ENCODE peak calls at places on chromosomes 12 and 14, in four cellular contexts. F, T, E and A are unnamed samples.

GRCh38 chr12:124545508-124546418 is 21.6 kb downstream of the NCOR2 start:
- DNase-seq in F (no peak), T (no peak), E (peak), A (peak)

GRCh38 chr12:131279281-131279921 is 325.7 kb downstream of the ADGRD1 start:
- DNase-seq in F (no peak), T (no peak), E (no peak), A (no peak)

GRCh38 chr14:104517426-104517825 is 62.1 kb upstream of the C14orf180 start:
- DNase-seq in F (no peak), T (no peak), E (no peak), A (no peak)

GRCh38 chr12:23722655-23723054 is 226.8 kb downstream of the SOX5 start:
- DNase-seq in F (no peak), T (peak), E (no peak), A (no peak)

GRCh38 chr14:61750708-61751474 is 11.3 kb upstream of the SNAPC1 start:
- DNase-seq in F (peak), T (peak), E (peak), A (peak)

GRCh38 chr14:83463500-83464098 is 1929.9 kb upstream of the SEL1L start:
- DNase-seq in F (peak), T (peak), E (no peak), A (peak)

GRCh38 chr14:61644834-61645233 is 50.5 kb upstream of the HIF1A start:
- DNase-seq in F (no peak), T (no peak), E (no peak), A (peak)

GRCh38 chr12:26287666-26288408 is 92.5 kb downstream of the SSPN start:
- DNase-seq in F (no peak), T (no peak), E (no peak), A (no peak)

GRCh38 chr12:89909753-89910152 is 201.1 kb upstream of the ATP2B1 start:
- DNase-seq in F (no peak), T (no peak), E (no peak), A (no peak)

GRCh38 chr12:53320352-53321195 is 836 bp downstream of the AAAS start:
- DNase-seq in F (no peak), T (no peak), E (no peak), A (no peak)

GRCh38 chr14:81172353-81172752 is 48.4 kb downstream of the GTF2A1 start:
- DNase-seq in F (no peak), T (no peak), E (no peak), A (peak)

GRCh38 chr12:32395031-32395430 is 4.3 kb upstream of the FGD4 start:
- DNase-seq in F (no peak), T (no peak), E (no peak), A (no peak)

GRCh38 chr12:52372216-52373154 is 5.2 kb upstream of the KRT85 start:
- DNase-seq in F (peak), T (peak), E (no peak), A (peak)

GRCh38 chr14:84250863-84251262 is 1279.1 kb upstream of the FLRT2 start:
- DNase-seq in F (peak), T (no peak), E (no peak), A (no peak)

GRCh38 chr12:27905285-27906126 is 67.0 kb downstream of the PTHLH start:
- DNase-seq in F (no peak), T (no peak), E (no peak), A (no peak)

GRCh38 chr12:105878964-105879363 is 259.8 kb downstream of the NUAK1 start:
- DNase-seq in F (peak), T (no peak), E (no peak), A (peak)

GRCh38 chr12:66717049-66717448 is 38.2 kb upstream of the GRIP1 start:
- DNase-seq in F (no peak), T (no peak), E (no peak), A (no peak)

GRCh38 chr14:31950760-31951637 is 126.1 kb upstream of the ARHGAP5 start:
- DNase-seq in F (no peak), T (peak), E (no peak), A (peak)

GRCh38 chr14:75428230-75429104 is 645 bp downstream of the JDP2 start:
- DNase-seq in F (no peak), T (peak), E (no peak), A (no peak)

GRCh38 chr12:127600211-127600610 is 666.8 kb upstream of the TMEM132C start:
- DNase-seq in F (no peak), T (no peak), E (no peak), A (no peak)

GRCh38 chr14:76968621-76969063 is 59.9 kb downstream of the IRF2BPL start:
- DNase-seq in F (no peak), T (no peak), E (no peak), A (no peak)

GRCh38 chr12:25958254-25959068 is at the start of gene RASSF8:
- DNase-seq in F (peak), T (peak), E (no peak), A (peak)

GRCh38 chr12:32290411-32290810 is 108.9 kb upstream of the FGD4 start:
- DNase-seq in F (no peak), T (peak), E (no peak), A (peak)

GRCh38 chr12:43884683-43885410 is 49.0 kb downstream of the TMEM117 start:
- DNase-seq in F (no peak), T (no peak), E (no peak), A (no peak)

GRCh38 chr14:38042356-38042755 is 165.3 kb upstream of the SSTR1 start:
- DNase-seq in F (peak), T (no peak), E (no peak), A (peak)

GRCh38 chr12:10131101-10131632 is 1.2 kb upstream of the CLEC7A start:
- DNase-seq in F (no peak), T (no peak), E (no peak), A (no peak)

GRCh38 chr14:104506461-104507253 is 72.9 kb upstream of the C14orf180 start:
- DNase-seq in F (no peak), T (no peak), E (no peak), A (no peak)

GRCh38 chr14:102939820-102940561 is 17.5 kb downstream of the AMN start:
- DNase-seq in F (no peak), T (no peak), E (no peak), A (no peak)

GRCh38 chr12:8950287-8950574 is 786 bp upstream of the M6PR start:
- DNase-seq in F (no peak), T (no peak), E (no peak), A (no peak)

GRCh38 chr14:76998777-76999366 is 29.6 kb downstream of the IRF2BPL start:
- DNase-seq in F (no peak), T (no peak), E (no peak), A (no peak)

GRCh38 chr14:81193924-81194633 is 26.7 kb downstream of the GTF2A1 start:
- DNase-seq in F (no peak), T (no peak), E (no peak), A (no peak)

GRCh38 chr12:67541625-67541991 is 106.9 kb upstream of the DYRK2 start:
- DNase-seq in F (no peak), T (no peak), E (no peak), A (no peak)

GRCh38 chr12:115511971-115512370 is 765.5 kb downstream of the MED13L start:
- DNase-seq in F (no peak), T (no peak), E (no peak), A (no peak)
- TF ChIP-seq FOS in F (no peak), T (no peak), E (no peak), A (no peak)

GRCh38 chr12:104415308-104415980 is 41.3 kb upstream of the CHST11 start:
- DNase-seq in F (no peak), T (no peak), E (no peak), A (no peak)
- TF ChIP-seq FOS in F (no peak), T (no peak), E (no peak), A (no peak)

GRCh38 chr14:29928342-29928640 is 644 bp upstream of the PRKD1 start:
- DNase-seq in F (no peak), T (no peak), E (no peak), A (no peak)

GRCh38 chr14:29926701-29927595 is 699 bp downstream of the PRKD1 start:
- DNase-seq in F (peak), T (no peak), E (no peak), A (peak)

GRCh38 chr14:29925736-29926135 is 1.9 kb downstream of the PRKD1 start:
- DNase-seq in F (no peak), T (no peak), E (no peak), A (peak)

GRCh38 chr14:29926228-29926627 is 1.4 kb downstream of the PRKD1 start:
- DNase-seq in F (peak), T (no peak), E (no peak), A (no peak)

DNA sequence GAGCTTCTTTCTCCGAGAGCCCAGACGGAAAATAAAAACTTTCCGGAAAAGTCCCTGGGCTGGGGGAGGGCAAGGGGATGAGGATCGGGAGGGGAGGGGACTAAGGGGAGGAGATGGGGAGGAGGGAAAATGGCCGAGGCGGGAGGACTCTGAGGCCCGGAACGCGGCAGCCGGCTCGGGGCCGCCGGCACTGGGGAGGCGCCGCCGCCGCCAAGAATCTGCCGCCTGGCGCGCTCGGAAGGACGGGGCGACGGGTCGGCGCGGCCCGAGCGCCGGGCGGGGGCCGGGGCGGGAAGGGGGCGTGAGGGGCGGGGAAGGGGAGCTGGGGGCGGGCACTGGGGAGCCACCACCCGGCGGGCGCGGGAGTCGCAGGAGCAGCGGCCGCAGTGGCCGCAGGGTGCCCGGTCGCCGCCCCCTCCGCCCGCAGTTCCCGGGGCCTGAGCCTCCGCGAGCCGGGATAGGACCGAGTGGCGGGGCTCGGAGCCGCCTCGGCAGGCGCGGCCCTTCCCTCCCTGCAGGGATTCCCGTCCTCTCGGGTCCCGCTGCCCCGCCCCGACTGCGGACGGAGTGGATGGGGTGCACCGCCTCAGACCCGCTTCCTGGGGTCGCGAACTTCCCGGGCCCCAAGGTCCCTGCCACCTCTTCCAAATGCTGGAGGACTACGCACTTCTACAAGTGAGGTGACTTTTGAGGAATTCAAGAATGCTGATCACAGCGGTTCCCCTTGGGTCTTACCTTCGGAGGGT is at the start of gene PRKD1:
- DNase-seq in F (peak), T (peak), E (no peak), A (peak)
- TF ChIP-seq FOS in F (no peak), T (no peak), E (no peak), A (no peak)

GRCh38 chr14:50011242-50011641 is 105.1 kb downstream of the VCPKMT start:
- DNase-seq in F (no peak), T (no peak), E (no peak), A (no peak)

GRCh38 chr14:50013198-50013918 is 103.0 kb downstream of the VCPKMT start:
- DNase-seq in F (no peak), T (no peak), E (no peak), A (no peak)

GRCh38 chr14:50013934-50014333 is 102.4 kb downstream of the VCPKMT start:
- DNase-seq in F (no peak), T (no peak), E (no peak), A (no peak)

GRCh38 chr14:50010752-50011151 is 105.6 kb downstream of the VCPKMT start:
- DNase-seq in F (no peak), T (no peak), E (no peak), A (peak)

GRCh38 chr14:50012644-50013043 is 103.7 kb downstream of the VCPKMT start:
- DNase-seq in F (no peak), T (no peak), E (no peak), A (peak)
- TF ChIP-seq FOS in F (no peak), T (no peak), E (no peak), A (no peak)

GRCh38 chr12:109840349-109841073 is 7.3 kb upstream of the TRPV4 start:
- DNase-seq in F (no peak), T (no peak), E (no peak), A (no peak)

GRCh38 chr12:109833307-109834189 is at the start of gene TRPV4:
- DNase-seq in F (peak), T (peak), E (no peak), A (peak)

GRCh38 chr12:109839444-109839843 is 6.2 kb upstream of the TRPV4 start:
- DNase-seq in F (no peak), T (no peak), E (no peak), A (no peak)

GRCh38 chr12:109835827-109836226 is 2.6 kb upstream of the TRPV4 start:
- DNase-seq in F (no peak), T (no peak), E (no peak), A (no peak)

GRCh38 chr12:109836916-109837315 is 3.7 kb upstream of the TRPV4 start:
- DNase-seq in F (no peak), T (no peak), E (no peak), A (peak)
- TF ChIP-seq FOS in F (no peak), T (no peak), E (no peak), A (no peak)

DNA sequence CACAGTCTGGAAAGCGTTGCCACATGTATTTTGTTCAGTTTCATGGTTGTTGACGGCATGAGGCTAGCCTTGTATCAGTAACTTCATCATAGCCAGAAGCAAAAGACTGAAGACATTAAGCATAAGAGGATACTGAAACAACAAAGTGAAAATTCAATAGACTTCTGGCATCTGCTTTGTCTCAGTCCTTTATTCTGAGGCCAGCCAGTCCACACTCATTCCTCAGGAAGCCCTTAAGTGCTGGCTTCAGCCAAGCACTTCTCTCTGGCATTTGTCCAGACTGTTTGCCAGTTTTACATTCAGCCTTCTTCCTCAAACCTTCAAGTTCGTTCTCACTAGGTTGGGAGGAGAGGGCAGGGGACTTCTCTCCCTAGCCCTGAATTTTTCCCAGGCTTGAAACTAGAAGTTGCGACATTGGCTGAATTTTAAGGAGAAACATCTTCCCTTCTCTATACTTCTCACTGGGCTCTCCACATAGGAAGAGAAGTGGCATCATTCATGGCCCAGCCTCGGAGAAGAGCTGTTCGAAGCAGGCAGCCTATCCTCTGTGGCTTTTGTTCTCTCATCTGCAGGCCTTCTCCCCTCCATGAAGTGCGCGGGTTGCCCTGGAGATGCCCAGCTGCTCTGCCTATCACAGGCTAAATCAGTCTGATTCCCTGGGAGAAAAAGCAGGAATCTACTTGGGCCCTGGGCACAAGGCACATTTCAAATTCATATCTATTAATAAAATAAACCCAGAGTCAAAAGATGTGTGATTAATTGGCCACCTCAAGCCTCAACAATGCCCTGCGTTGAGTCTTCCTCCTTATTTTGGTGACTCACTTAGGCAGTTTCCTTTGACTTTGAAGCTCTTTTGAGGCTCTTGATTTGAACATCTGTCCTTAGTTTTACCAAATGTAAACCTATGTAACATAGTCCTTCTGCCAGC is 130.9 kb upstream of the PLEKHA5 start:
- DNase-seq in F (peak), T (no peak), E (no peak), A (peak)
- TF ChIP-seq FOS in F (peak), T (no peak), E (no peak), A (peak)

GRCh38 chr14:105589161-105589925 is 63.0 kb downstream of the TMEM121 start:
- DNase-seq in F (no peak), T (no peak), E (no peak), A (no peak)
- TF ChIP-seq FOS in F (no peak), T (no peak), E (no peak), A (no peak)

GRCh38 chr12:92928962-92929915 is at the start of gene EEA1:
- DNase-seq in F (peak), T (peak), E (peak), A (peak)

GRCh38 chr12:92926549-92926948 is 2.5 kb downstream of the EEA1 start:
- DNase-seq in F (no peak), T (no peak), E (no peak), A (no peak)

GRCh38 chr12:92927436-92928116 is 1.5 kb downstream of the EEA1 start:
- DNase-seq in F (peak), T (peak), E (no peak), A (peak)

GRCh38 chr12:92928431-92928961 is 599 bp downstream of the EEA1 start:
- DNase-seq in F (peak), T (peak), E (no peak), A (no peak)

DNA sequence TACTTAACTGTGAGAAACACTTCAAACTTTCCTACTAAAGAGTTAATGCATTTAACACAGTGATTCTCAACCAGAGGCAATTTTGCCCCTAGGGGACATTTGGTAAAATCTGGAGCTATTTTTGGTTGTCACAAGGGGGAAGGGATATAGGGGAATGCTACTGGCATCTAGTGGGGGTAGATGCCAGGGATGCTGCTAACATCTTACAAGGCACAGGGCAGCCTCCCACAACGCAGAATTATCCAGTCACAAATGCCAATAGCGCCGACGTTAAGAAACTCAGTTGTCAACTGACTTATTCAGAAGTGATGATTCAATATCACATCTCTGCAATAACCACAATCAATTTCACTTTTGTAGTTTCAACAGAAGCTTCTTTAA is 2.0 kb downstream of the EEA1 start:
- DNase-seq in F (peak), T (no peak), E (peak), A (peak)
- TF ChIP-seq FOS in F (no peak), T (no peak), E (no peak), A (no peak)

DNA sequence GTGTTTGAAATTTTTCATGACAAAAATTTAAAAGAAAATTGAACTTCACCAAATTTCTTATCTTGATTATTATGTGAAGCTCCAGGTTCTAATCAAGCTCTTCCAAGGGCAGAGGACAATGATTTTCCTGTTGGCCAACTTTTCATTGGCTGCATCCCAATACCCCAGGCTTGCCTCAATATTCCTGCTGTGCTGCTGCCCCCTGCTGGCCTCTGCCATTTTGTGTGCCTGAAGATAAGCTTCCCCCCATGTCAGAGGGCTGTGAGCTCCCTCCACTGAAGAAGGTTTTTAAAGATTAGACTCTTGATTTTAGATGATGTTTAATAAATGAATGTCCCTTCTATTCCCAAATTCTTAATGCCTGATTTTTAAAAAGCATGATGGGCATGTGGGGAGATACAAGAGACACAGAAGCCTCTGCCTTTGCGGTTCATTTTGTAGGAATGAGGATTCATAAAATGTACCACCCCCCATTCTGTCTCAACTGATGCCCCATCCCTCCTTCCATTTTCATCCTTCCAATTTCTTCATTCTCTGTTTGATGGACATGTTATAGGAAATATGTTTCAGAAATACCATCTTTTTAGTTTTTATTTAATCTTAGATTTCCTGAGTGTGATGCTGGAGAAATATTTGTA is 76.7 kb upstream of the RGS6 start:
- DNase-seq in F (peak), T (peak), E (peak), A (peak)
- TF ChIP-seq FOS in F (no peak), T (no peak), E (no peak), A (no peak)